ENCODE peak calls at places on chromosomes 16 and 17, in seven cellular contexts. Y is lung; S is activated CD4-positive, alpha-beta T cell treated with anti-CD3 and anti-CD28 coated beads for 48 hours; R is stimulated activated naive B cell treated with anti-CD40 and anti-IgM and Interleukin-4, amounts not matched to agents 10 μg/mL and 1 μg/mL and 100 μg/mL, for 72 hours; O is lung microvascular endothelial cell; M is hepatocyte; A is pulmonary artery endothelial cell. J is an unnamed sample.

GRCh38 chr16:57966986-57967385 is 3.9 kb downstream of the CNGB1 start:
- DNase-seq in Y (no peak), S (no peak), R (no peak), O (no peak), M (no peak), A (no peak), J (no peak)

GRCh38 chr16:24671455-24671954 is 57.9 kb upstream of the TNRC6A start:
- DNase-seq in Y (no peak), S (peak), R (no peak), O (no peak), M (no peak), A (no peak), J (no peak)

GRCh38 chr17:52470553-52470952 is 312.0 kb upstream of the CA10 start:
- DNase-seq in Y (no peak), S (no peak), R (no peak), O (no peak), M (no peak), A (no peak), J (peak)

GRCh38 chr17:81923302-81924260 is 4.0 kb downstream of the MAFG start:
- DNase-seq in Y (peak), S (no peak), R (no peak), O (peak), M (peak), A (no peak), J (no peak)

GRCh38 chr16:84462296-84463210 is 41.9 kb downstream of the MEAK7 start:
- DNase-seq in Y (no peak), S (no peak), R (no peak), O (no peak), M (no peak), A (no peak), J (no peak)

GRCh38 chr17:45230787-45231480 is 9.2 kb downstream of the FMNL1 start:
- DNase-seq in Y (no peak), S (no peak), R (no peak), O (no peak), M (no peak), A (no peak), J (peak)

GRCh38 chr17:71467719-71468118 is 653.1 kb upstream of the SOX9 start:
- DNase-seq in Y (no peak), S (no peak), R (no peak), O (no peak), M (no peak), A (no peak), J (peak)

GRCh38 chr17:19987897-19988296 is 10.3 kb upstream of the AKAP10 start:
- DNase-seq in Y (no peak), S (no peak), R (no peak), O (no peak), M (no peak), A (no peak), J (no peak)

GRCh38 chr17:65417406-65418221 is 143.8 kb downstream of the AXIN2 start:
- DNase-seq in Y (no peak), S (no peak), R (no peak), O (no peak), M (no peak), A (no peak), J (no peak)

GRCh38 chr17:38357488-38358123 is 6.0 kb downstream of the SOCS7 start:
- DNase-seq in Y (no peak), S (no peak), R (no peak), O (no peak), M (no peak), A (no peak), J (peak)

GRCh38 chr17:74878658-74879057 is 5.9 kb upstream of the FDXR start:
- DNase-seq in Y (no peak), S (no peak), R (no peak), O (no peak), M (no peak), A (no peak), J (no peak)

GRCh38 chr17:43534909-43535308 is 11.2 kb downstream of the ETV4 start:
- DNase-seq in Y (no peak), S (no peak), R (no peak), O (no peak), M (no peak), A (no peak), J (no peak)

GRCh38 chr17:42779942-42780815 is at the start of gene WNK4:
- DNase-seq in Y (no peak), S (no peak), R (no peak), O (peak), M (peak), A (no peak), J (peak)